ENCODE peak calls at places on chromosome 12, in seven cellular contexts. One of them, this sample, is unnamed.
A peak's percentile ranks its signal among the peaks of the same experiment; 100 is the strongest.

GRCh38 chr12:69392146-69392928 is 32.8 kb downstream of the YEATS4 start:
- DNase-seq in activated T-helper 1 cell treated with Interleukin-2 at 50 U/mL for 16 hours: no peak
- DNase-seq in lower lobe of right lung: no peak
- DNase-seq in AG10803: no peak
- DNase-seq in fibroblast of lung: peak; percentile 48
- DNase-seq in NT2/D1: no peak
- DNase-seq in GM12864: no peak
- DNase-seq in this sample: no peak

GRCh38 chr12:109897029-109897428 is 3.0 kb upstream of the TCHP start:
- DNase-seq in GM12864: no peak
- DNase-seq in AG10803: no peak
- DNase-seq in fibroblast of lung: no peak
- DNase-seq in NT2/D1: no peak
- DNase-seq in activated T-helper 1 cell treated with Interleukin-2 at 50 U/mL for 16 hours: no peak
- DNase-seq in lower lobe of right lung: no peak
- DNase-seq in this sample: no peak

GRCh38 chr12:57044856-57045255 is 5.1 kb downstream of the MYO1A start:
- DNase-seq in GM12864: no peak
- DNase-seq in activated T-helper 1 cell treated with Interleukin-2 at 50 U/mL for 16 hours: no peak
- DNase-seq in lower lobe of right lung: no peak
- DNase-seq in AG10803: no peak
- DNase-seq in fibroblast of lung: no peak
- DNase-seq in NT2/D1: no peak
- DNase-seq in this sample: no peak

GRCh38 chr12:57631566-57632368 is 1.2 kb downstream of the B4GALNT1 start:
- DNase-seq in fibroblast of lung: no peak
- DNase-seq in GM12864: no peak
- DNase-seq in activated T-helper 1 cell treated with Interleukin-2 at 50 U/mL for 16 hours: no peak
- DNase-seq in NT2/D1: no peak
- DNase-seq in AG10803: no peak
- DNase-seq in lower lobe of right lung: no peak
- DNase-seq in this sample: no peak

GRCh38 chr12:124744659-124745467 is 118.8 kb downstream of the SCARB1 start:
- DNase-seq in AG10803: no peak
- DNase-seq in NT2/D1: no peak
- DNase-seq in lower lobe of right lung: no peak
- DNase-seq in activated T-helper 1 cell treated with Interleukin-2 at 50 U/mL for 16 hours: no peak
- DNase-seq in fibroblast of lung: no peak
- DNase-seq in GM12864: peak; percentile 61
- DNase-seq in this sample: no peak

GRCh38 chr12:115740586-115741155 is 536.8 kb downstream of the MED13L start:
- DNase-seq in NT2/D1: no peak
- DNase-seq in fibroblast of lung: no peak
- DNase-seq in AG10803: no peak
- DNase-seq in GM12864: no peak
- DNase-seq in activated T-helper 1 cell treated with Interleukin-2 at 50 U/mL for 16 hours: no peak
- DNase-seq in lower lobe of right lung: no peak
- DNase-seq in this sample: no peak

GRCh38 chr12:107487011-107487680 is 198.5 kb upstream of the PWP1 start:
- DNase-seq in lower lobe of right lung: no peak
- DNase-seq in NT2/D1: no peak
- DNase-seq in activated T-helper 1 cell treated with Interleukin-2 at 50 U/mL for 16 hours: no peak
- DNase-seq in AG10803: no peak
- DNase-seq in GM12864: no peak
- DNase-seq in fibroblast of lung: no peak
- DNase-seq in this sample: no peak

GRCh38 chr12:8449293-8449944 is 6.3 kb upstream of the CLEC6A start:
- DNase-seq in GM12864: no peak
- DNase-seq in AG10803: no peak
- DNase-seq in fibroblast of lung: no peak
- DNase-seq in NT2/D1: no peak
- DNase-seq in lower lobe of right lung: no peak
- DNase-seq in activated T-helper 1 cell treated with Interleukin-2 at 50 U/mL for 16 hours: no peak
- DNase-seq in this sample: no peak

GRCh38 chr12:32618115-32618514 is 61.0 kb upstream of the DNM1L start:
- DNase-seq in lower lobe of right lung: no peak
- DNase-seq in NT2/D1: no peak
- DNase-seq in activated T-helper 1 cell treated with Interleukin-2 at 50 U/mL for 16 hours: no peak
- DNase-seq in GM12864: no peak
- DNase-seq in fibroblast of lung: no peak
- DNase-seq in AG10803: no peak
- DNase-seq in this sample: no peak

GRCh38 chr12:131831635-131832041 is 3.4 kb downstream of the MMP17 start:
- DNase-seq in lower lobe of right lung: no peak
- DNase-seq in AG10803: peak; percentile 94
- DNase-seq in activated T-helper 1 cell treated with Interleukin-2 at 50 U/mL for 16 hours: no peak
- DNase-seq in NT2/D1: no peak
- DNase-seq in fibroblast of lung: peak; percentile 67
- DNase-seq in GM12864: no peak
- DNase-seq in this sample: no peak

GRCh38 chr12:42255221-42255874 is 17.3 kb upstream of the YAF2 start:
- DNase-seq in GM12864: no peak
- DNase-seq in AG10803: no peak
- DNase-seq in NT2/D1: no peak
- DNase-seq in lower lobe of right lung: no peak
- DNase-seq in fibroblast of lung: no peak
- DNase-seq in activated T-helper 1 cell treated with Interleukin-2 at 50 U/mL for 16 hours: no peak
- DNase-seq in this sample: no peak

GRCh38 chr12:124240493-124240892 is 54.4 kb upstream of the RFLNA start:
- DNase-seq in activated T-helper 1 cell treated with Interleukin-2 at 50 U/mL for 16 hours: no peak
- DNase-seq in GM12864: no peak
- DNase-seq in fibroblast of lung: no peak
- DNase-seq in lower lobe of right lung: no peak
- DNase-seq in AG10803: no peak
- DNase-seq in NT2/D1: peak; percentile 36
- DNase-seq in this sample: no peak

GRCh38 chr12:106994579-106995220 is 7.8 kb upstream of the MTERF2 start:
- DNase-seq in activated T-helper 1 cell treated with Interleukin-2 at 50 U/mL for 16 hours: no peak
- DNase-seq in NT2/D1: no peak
- DNase-seq in fibroblast of lung: peak; percentile 68
- DNase-seq in lower lobe of right lung: no peak
- DNase-seq in GM12864: no peak
- DNase-seq in AG10803: peak; percentile 79
- DNase-seq in this sample: no peak

GRCh38 chr12:7512528-7512927 is 9.0 kb upstream of the CD163 start:
- DNase-seq in GM12864: no peak
- DNase-seq in lower lobe of right lung: peak; percentile 50
- DNase-seq in AG10803: peak; percentile 97
- DNase-seq in NT2/D1: peak; percentile 73
- DNase-seq in fibroblast of lung: peak; percentile 53
- DNase-seq in activated T-helper 1 cell treated with Interleukin-2 at 50 U/mL for 16 hours: no peak
- DNase-seq in this sample: no peak

GRCh38 chr12:113030875-113031525 is 25.5 kb upstream of the DTX1 start:
- DNase-seq in AG10803: peak; percentile 59
- DNase-seq in NT2/D1: peak; percentile 73
- DNase-seq in GM12864: no peak
- DNase-seq in fibroblast of lung: peak; percentile 47
- DNase-seq in lower lobe of right lung: no peak
- DNase-seq in activated T-helper 1 cell treated with Interleukin-2 at 50 U/mL for 16 hours: no peak
- DNase-seq in this sample: no peak

GRCh38 chr12:43283206-43283605 is 268.8 kb downstream of the ADAMTS20 start:
- DNase-seq in lower lobe of right lung: no peak
- DNase-seq in GM12864: no peak
- DNase-seq in AG10803: no peak
- DNase-seq in NT2/D1: no peak
- DNase-seq in activated T-helper 1 cell treated with Interleukin-2 at 50 U/mL for 16 hours: no peak
- DNase-seq in fibroblast of lung: no peak
- DNase-seq in this sample: no peak

GRCh38 chr12:12899530-12900380 is 8.4 kb downstream of the GPRC5A start:
- DNase-seq in activated T-helper 1 cell treated with Interleukin-2 at 50 U/mL for 16 hours: no peak
- DNase-seq in AG10803: peak; percentile 95
- DNase-seq in lower lobe of right lung: no peak
- DNase-seq in fibroblast of lung: peak; percentile 95
- DNase-seq in NT2/D1: no peak
- DNase-seq in GM12864: no peak
- DNase-seq in this sample: no peak

GRCh38 chr12:113347-113746 is 46.8 kb downstream of the IQSEC3 start:
- DNase-seq in lower lobe of right lung: no peak
- DNase-seq in activated T-helper 1 cell treated with Interleukin-2 at 50 U/mL for 16 hours: no peak
- DNase-seq in fibroblast of lung: no peak
- DNase-seq in AG10803: no peak
- DNase-seq in NT2/D1: no peak
- DNase-seq in GM12864: no peak
- DNase-seq in this sample: no peak